ENCODE peak calls at places on chromosomes 4 and X, in four cellular contexts. N is IMR-90, E is heart left ventricle, D is body of pancreas. C is an unnamed sample.

GRCh38 chr4:78722320-78722719 is 53.8 kb upstream of the BMP2K start:
- DNase-seq in N (no peak), E (no peak), D (no peak), C (no peak)

GRCh38 chr4:39621582-39621981 is 17.1 kb downstream of the SMIM14 start:
- DNase-seq in N (peak; percentile 81), E (no peak), D (peak; percentile 54), C (peak; percentile 28)

GRCh38 chrX:94743478-94743877 is 1069.5 kb downstream of the FAM133A start:
- DNase-seq in N (no peak), E (no peak), D (no peak), C (peak; percentile 1)

GRCh38 chrX:113954297-113954696 is 629.6 kb upstream of the HTR2C start:
- DNase-seq in N (no peak), E (no peak), D (no peak), C (no peak)

GRCh38 chr4:100547541-100548208 is 29.9 kb upstream of the EMCN start:
- DNase-seq in N (no peak), E (no peak), D (no peak), C (no peak)

GRCh38 chrX:38929966-38930421 is 128.7 kb downstream of the MID1IP1 start:
- DNase-seq in N (peak; percentile 87), E (no peak), D (no peak), C (peak; percentile 7)

GRCh38 chr4:123350191-123350544 is 46.4 kb upstream of the SPRY1 start:
- DNase-seq in N (no peak), E (no peak), D (no peak), C (peak; percentile 56)

GRCh38 chrX:45757272-45757671 is 556.6 kb upstream of the DIPK2B start:
- DNase-seq in N (no peak), E (no peak), D (no peak), C (no peak)

GRCh38 chr4:133152801-133153526 is 3.9 kb downstream of the PCDH10 start:
- DNase-seq in N (no peak), E (no peak), D (no peak), C (no peak)

GRCh38 chr4:74805601-74806000 is 11.3 kb upstream of the BTC start:
- DNase-seq in N (peak; percentile 66), E (no peak), D (no peak), C (no peak)

GRCh38 chrX:28847423-28847822 is 260.2 kb downstream of the IL1RAPL1 start:
- DNase-seq in N (peak; percentile 80), E (no peak), D (no peak), C (no peak)

GRCh38 chrX:107710617-107711391 is 64.8 kb downstream of the TSC22D3 start:
- DNase-seq in N (peak; percentile 93), E (no peak), D (peak; percentile 54), C (peak; percentile 94)

GRCh38 chr4:86452323-86452995 is 92.6 kb upstream of the MAPK10 start:
- DNase-seq in N (peak; percentile 38), E (no peak), D (no peak), C (no peak)

GRCh38 chrX:150119323-150119722 is 181.0 kb upstream of the EOLA2 start:
- DNase-seq in N (no peak), E (no peak), D (no peak), C (no peak)

GRCh38 chr4:113179996-113180395 is 130.5 kb downstream of the ANK2 start:
- DNase-seq in N (peak; percentile 4), E (no peak), D (no peak), C (no peak)

GRCh38 chr4:24394041-24394440 is 190.3 kb downstream of the DHX15 start:
- DNase-seq in N (peak; percentile 86), E (no peak), D (no peak), C (no peak)

GRCh38 chrX:80879143-80879542 is 69.5 kb upstream of the BRWD3 start:
- DNase-seq in N (no peak), E (no peak), D (peak; percentile 28), C (peak; percentile 1)

DNA sequence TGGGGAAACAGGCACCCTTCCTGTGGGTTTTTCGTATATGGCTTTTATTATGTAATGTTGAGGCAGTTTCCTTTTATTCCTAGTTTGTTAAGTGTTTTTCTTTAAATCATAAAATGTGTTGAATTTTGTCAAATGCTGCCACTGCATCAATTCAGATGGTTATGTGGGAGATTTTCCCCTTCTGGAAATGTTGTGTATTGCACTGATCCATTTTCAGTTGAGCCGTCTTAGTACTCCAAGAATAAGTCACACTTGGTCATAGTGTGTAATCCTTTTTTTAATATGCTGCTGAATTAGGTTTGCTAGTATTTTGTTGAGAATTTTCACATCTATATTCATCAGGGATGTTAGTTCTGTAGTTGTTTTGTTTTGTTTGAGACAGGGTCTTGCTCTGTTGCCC is 9.5 kb upstream of the CTBP1 start:
- DNase-seq in N (no peak), E (no peak), D (no peak), C (no peak)
- TF ChIP-seq CTCF in N (no peak), E (no peak), D (no peak), C (no peak)

GRCh38 chrX:75522565-75523411 is at the start of gene ZDHHC15:
- DNase-seq in N (no peak), E (peak; percentile 73), D (peak; percentile 58), C (peak; percentile 2)
- TF ChIP-seq POLR2A in N (no peak), E (no peak), D (peak; percentile 73), C (no peak)

GRCh38 chr4:154049457-154050181 is 260.7 kb upstream of the SFRP2 start:
- DNase-seq in N (no peak), E (no peak), D (no peak), C (peak; percentile 27)
- TF ChIP-seq CTCF in N (no peak), E (no peak), D (no peak), C (peak; percentile 47)

GRCh38 chr4:105145913-105146285 is 777 bp upstream of the TET2 start:
- DNase-seq in N (no peak), E (peak; percentile 59), D (no peak), C (no peak)
- TF ChIP-seq POLR2A in N (no peak), E (no peak), D (no peak), C (no peak)

GRCh38 chrX:152912121-152912520 is 14.3 kb downstream of the ZNF185 start:
- DNase-seq in N (no peak), E (no peak), D (no peak), C (peak; percentile 44)
- TF ChIP-seq CTCF in N (no peak), E (no peak), D (no peak), C (peak; percentile 27)

GRCh38 chr4:41921476-41921875 is 13.8 kb upstream of the TMEM33 start:
- DNase-seq in N (no peak), E (no peak), D (no peak), C (no peak)
- TF ChIP-seq POLR2A in N (no peak), E (no peak), D (no peak), C (no peak)

GRCh38 chr4:161172396-161173026 is 991.3 kb downstream of the FSTL5 start:
- DNase-seq in N (no peak), E (no peak), D (no peak), C (no peak)
- TF ChIP-seq CTCF in N (no peak), E (no peak), D (no peak), C (no peak)

DNA sequence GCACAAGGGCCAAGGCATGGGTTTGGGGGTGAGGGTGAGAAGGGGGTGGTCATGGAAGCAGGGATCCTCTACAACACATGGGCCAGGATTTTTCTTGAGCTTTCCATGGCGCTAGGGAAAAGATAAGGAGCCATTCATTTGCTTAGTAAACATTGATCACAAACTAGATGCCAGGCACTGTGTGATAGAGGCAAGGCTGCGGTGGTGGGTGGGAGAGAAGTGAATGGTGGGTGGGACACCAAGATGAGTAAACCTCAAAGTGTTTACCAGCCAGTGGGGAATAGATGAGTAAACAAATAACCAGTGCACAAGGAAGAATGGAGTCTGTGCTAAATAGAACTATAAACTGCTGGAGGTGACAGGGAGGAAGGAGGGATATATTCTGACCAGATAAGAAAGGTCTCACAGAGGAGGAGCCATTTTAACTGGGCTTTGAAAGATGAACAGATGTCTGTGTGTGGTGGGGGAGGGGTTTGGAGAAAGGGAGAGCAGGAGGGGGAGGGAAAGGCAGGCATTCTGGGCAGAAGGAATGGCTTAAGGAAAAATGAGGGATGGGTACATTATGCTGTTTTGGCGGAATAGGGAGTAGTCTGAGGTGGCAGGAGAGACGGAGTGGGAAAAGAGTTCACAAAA is 48.0 kb upstream of the LAS1L start:
- DNase-seq in N (no peak), E (no peak), D (no peak), C (no peak)
- TF ChIP-seq POLR2A in N (no peak), E (no peak), D (no peak), C (no peak)